ENCODE peak calls at places on chromosomes 1 and 21, in six cellular contexts. M, C, N, E, L and P are unnamed samples.

GRCh38 chr1:19804786-19805390 is 5.2 kb upstream of the TMCO4 start:
- DNase-seq in M (no peak), C (no peak), N (no peak), E (no peak), L (no peak), P (peak)

GRCh38 chr1:176073524-176074157 is 133.4 kb downstream of the COP1 start:
- DNase-seq in M (peak), C (peak), N (peak), E (peak), L (peak), P (peak)

GRCh38 chr21:27633631-27634030 is 666.7 kb upstream of the ADAMTS5 start:
- DNase-seq in M (no peak), C (no peak), N (no peak), E (no peak), L (no peak), P (no peak)

GRCh38 chr1:2231667-2232254 is 3.6 kb downstream of the SKI start:
- DNase-seq in M (no peak), C (peak), N (peak), E (peak), L (peak), P (no peak)

GRCh38 chr1:232613752-232614381 is 16.1 kb downstream of the SIPA1L2 start:
- DNase-seq in M (no peak), C (no peak), N (no peak), E (peak), L (no peak), P (no peak)

GRCh38 chr1:94049791-94050190 is 71.2 kb downstream of the ABCA4 start:
- DNase-seq in M (no peak), C (no peak), N (no peak), E (no peak), L (no peak), P (no peak)

GRCh38 chr1:156435551-156436318 is 64.8 kb downstream of the MEF2D start:
- DNase-seq in M (peak), C (no peak), N (no peak), E (no peak), L (no peak), P (no peak)

GRCh38 chr1:173329747-173330146 is 122.6 kb upstream of the TNFSF4 start:
- DNase-seq in M (no peak), C (no peak), N (no peak), E (no peak), L (no peak), P (no peak)

GRCh38 chr1:111032295-111032897 is 68.7 kb upstream of the LRIF1 start:
- DNase-seq in M (peak), C (peak), N (no peak), E (peak), L (peak), P (no peak)

GRCh38 chr1:246961939-246962373 is 30.2 kb upstream of the AHCTF1 start:
- DNase-seq in M (peak), C (no peak), N (no peak), E (no peak), L (no peak), P (no peak)

GRCh38 chr1:93805027-93805426 is 74.0 kb downstream of the DNTTIP2 start:
- DNase-seq in M (no peak), C (peak), N (no peak), E (peak), L (no peak), P (no peak)

GRCh38 chr1:198909973-198910372 is 271.1 kb downstream of the PTPRC start:
- DNase-seq in M (no peak), C (peak), N (no peak), E (no peak), L (no peak), P (no peak)

GRCh38 chr1:66360285-66360724 is 173.6 kb upstream of the SGIP1 start:
- DNase-seq in M (no peak), C (no peak), N (no peak), E (no peak), L (no peak), P (no peak)

GRCh38 chr1:14662116-14662515 is 63.6 kb downstream of the KAZN start:
- DNase-seq in M (no peak), C (no peak), N (no peak), E (no peak), L (no peak), P (no peak)

GRCh38 chr1:29482064-29482463 is 245.7 kb downstream of the PTPRU start:
- DNase-seq in M (no peak), C (no peak), N (no peak), E (no peak), L (no peak), P (no peak)

GRCh38 chr1:93490357-93490756 is 42.4 kb downstream of the FNBP1L start:
- DNase-seq in M (no peak), C (no peak), N (no peak), E (no peak), L (no peak), P (no peak)

GRCh38 chr1:216750031-216750627 is 26.9 kb upstream of the ESRRG start:
- DNase-seq in M (peak), C (peak), N (no peak), E (peak), L (peak), P (peak)

GRCh38 chr1:180925471-180926051 is 12.9 kb downstream of the KIAA1614 start:
- DNase-seq in M (no peak), C (no peak), N (no peak), E (no peak), L (no peak), P (no peak)

GRCh38 chr1:20150326-20150705 is 11.2 kb downstream of the PLA2G2F start:
- DNase-seq in M (no peak), C (no peak), N (no peak), E (no peak), L (no peak), P (no peak)

GRCh38 chr1:94539496-94539895 is 2.1 kb downstream of the F3 start:
- DNase-seq in M (no peak), C (peak), N (no peak), E (peak), L (peak), P (no peak)

GRCh38 chr1:231376101-231376500 is 38.0 kb downstream of the SPRTN start:
- DNase-seq in M (no peak), C (peak), N (no peak), E (peak), L (no peak), P (no peak)

GRCh38 chr1:35454175-35454574 is 103.0 kb downstream of the KIAA0319L start:
- DNase-seq in M (no peak), C (no peak), N (no peak), E (no peak), L (no peak), P (no peak)

GRCh38 chr1:225808136-225808535 is 1.8 kb upstream of the EPHX1 start:
- DNase-seq in M (no peak), C (no peak), N (no peak), E (no peak), L (no peak), P (no peak)

GRCh38 chr21:38669186-38669585 is 136.5 kb upstream of the ETS2 start:
- DNase-seq in M (peak), C (peak), N (no peak), E (peak), L (peak), P (no peak)

GRCh38 chr1:246032984-246033383 is 474.1 kb downstream of the SMYD3 start:
- DNase-seq in M (no peak), C (no peak), N (no peak), E (no peak), L (no peak), P (no peak)

GRCh38 chr1:3968851-3969250 is 68.8 kb upstream of the C1orf174 start:
- DNase-seq in M (no peak), C (no peak), N (no peak), E (no peak), L (no peak), P (no peak)

GRCh38 chr21:28325618-28326017 is 667.1 kb downstream of the LTN1 start:
- DNase-seq in M (no peak), C (no peak), N (no peak), E (peak), L (peak), P (no peak)

GRCh38 chr1:116153692-116154031 is 42.5 kb downstream of the MAB21L3 start:
- DNase-seq in M (no peak), C (no peak), N (no peak), E (no peak), L (no peak), P (no peak)

GRCh38 chr1:117783586-117784396 is 145.6 kb downstream of the GDAP2 start:
- DNase-seq in M (no peak), C (no peak), N (no peak), E (no peak), L (no peak), P (no peak)

GRCh38 chr1:50417487-50417886 is 5.8 kb downstream of the DMRTA2 start:
- DNase-seq in M (no peak), C (no peak), N (no peak), E (no peak), L (no peak), P (no peak)

GRCh38 chr1:176609556-176610408 is 146.8 kb downstream of the PAPPA2 start:
- DNase-seq in M (no peak), C (no peak), N (no peak), E (peak), L (peak), P (no peak)

GRCh38 chr1:29388170-29388569 is 151.8 kb downstream of the PTPRU start:
- DNase-seq in M (no peak), C (no peak), N (no peak), E (no peak), L (no peak), P (no peak)

GRCh38 chr1:172399369-172400072 is 21.0 kb upstream of the C1orf105 start:
- DNase-seq in M (peak), C (peak), N (peak), E (peak), L (peak), P (peak)

GRCh38 chr1:165057956-165058355 is 298.6 kb downstream of the LMX1A start:
- DNase-seq in M (no peak), C (no peak), N (no peak), E (peak), L (peak), P (no peak)

GRCh38 chr1:214050513-214051401 is 63.0 kb downstream of the PROX1 start:
- DNase-seq in M (no peak), C (no peak), N (no peak), E (no peak), L (no peak), P (no peak)

GRCh38 chr1:188489336-188490112 is 1660.8 kb downstream of the PLA2G4A start:
- DNase-seq in M (no peak), C (peak), N (no peak), E (peak), L (no peak), P (no peak)

GRCh38 chr1:168789501-168789900 is 60.5 kb upstream of the DPT start:
- DNase-seq in M (no peak), C (no peak), N (no peak), E (no peak), L (no peak), P (no peak)

GRCh38 chr1:168783831-168784230 is 54.8 kb upstream of the DPT start:
- DNase-seq in M (no peak), C (no peak), N (peak), E (peak), L (no peak), P (no peak)

GRCh38 chr1:168792142-168792541 is 63.1 kb upstream of the DPT start:
- DNase-seq in M (peak), C (no peak), N (no peak), E (no peak), L (no peak), P (no peak)

GRCh38 chr1:168786476-168787330 is 57.7 kb upstream of the DPT start:
- DNase-seq in M (no peak), C (no peak), N (no peak), E (no peak), L (no peak), P (no peak)

GRCh38 chr1:168788262-168788661 is 59.3 kb upstream of the DPT start:
- DNase-seq in M (no peak), C (no peak), N (no peak), E (no peak), L (no peak), P (no peak)
- TF ChIP-seq CTCF in M (no peak), C (no peak), N (no peak), E (no peak), L (no peak), P (no peak)

GRCh38 chr1:88228153-88228552 is 455.9 kb upstream of the PKN2 start:
- DNase-seq in M (no peak), C (no peak), N (no peak), E (no peak), L (no peak), P (no peak)
- TF ChIP-seq CTCF in M (no peak), C (no peak), N (no peak), E (peak), L (no peak), P (peak)

GRCh38 chr1:8358897-8359616 is 41.1 kb downstream of the SLC45A1 start:
- DNase-seq in M (no peak), C (no peak), N (no peak), E (no peak), L (no peak), P (no peak)
- TF ChIP-seq CTCF in M (no peak), C (no peak), N (no peak), E (no peak), L (no peak), P (no peak)

GRCh38 chr1:21937372-21938121 is 437 bp upstream of the HSPG2 start:
- DNase-seq in M (peak), C (peak), N (peak), E (peak), L (peak), P (no peak)

GRCh38 chr1:21935393-21935804 is 1.7 kb downstream of the HSPG2 start:
- DNase-seq in M (no peak), C (peak), N (no peak), E (peak), L (peak), P (no peak)

GRCh38 chr1:21937034-21937371 is at the start of gene HSPG2:
- DNase-seq in M (no peak), C (no peak), N (no peak), E (no peak), L (no peak), P (no peak)

GRCh38 chr1:21935891-21936365 is 1.2 kb downstream of the HSPG2 start:
- DNase-seq in M (no peak), C (no peak), N (no peak), E (peak), L (peak), P (no peak)

DNA sequence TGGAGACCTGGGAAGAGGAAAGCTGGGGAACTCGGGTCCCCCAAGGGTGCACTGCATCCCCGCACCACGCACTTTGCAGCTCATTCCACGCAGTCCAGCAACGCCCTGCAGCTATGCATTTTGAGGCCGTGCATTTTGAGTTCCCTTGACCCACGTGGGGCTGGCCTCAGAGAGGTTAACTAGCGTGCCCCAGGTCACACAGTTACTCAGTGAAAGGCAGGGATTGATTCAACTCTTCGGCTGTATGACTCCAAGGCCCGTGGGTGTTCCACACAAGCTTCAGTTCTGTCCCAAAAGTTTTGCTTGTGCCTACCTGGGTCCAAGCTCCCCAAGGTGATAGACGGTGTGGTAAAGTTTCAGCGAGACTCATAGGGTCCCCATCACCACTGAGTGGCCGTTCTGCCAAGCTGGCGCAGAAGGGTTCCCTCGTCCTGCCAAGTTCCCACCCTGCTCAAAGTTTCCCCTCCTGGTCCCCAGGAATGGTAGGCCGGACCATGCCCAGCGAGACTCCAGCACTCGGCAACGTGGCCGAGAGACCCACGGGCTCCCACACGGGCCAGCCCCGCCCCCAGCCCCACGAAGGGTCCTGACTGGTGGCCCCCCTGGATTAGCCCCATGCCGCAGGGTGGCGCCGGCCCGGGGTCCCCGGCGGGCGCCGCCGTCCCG is 611 bp downstream of the HSPG2 start:
- DNase-seq in M (no peak), C (no peak), N (peak), E (peak), L (no peak), P (no peak)
- TF ChIP-seq CTCF in M (no peak), C (no peak), N (no peak), E (no peak), L (no peak), P (no peak)

GRCh38 chr1:21244986-21245687 is 45.1 kb downstream of the ECE1 start:
- DNase-seq in M (no peak), C (no peak), N (no peak), E (no peak), L (no peak), P (no peak)
- TF ChIP-seq CTCF in M (no peak), C (peak), N (peak), E (peak), L (peak), P (peak)

GRCh38 chr1:99728494-99729235 is 37.8 kb downstream of the FRRS1 start:
- DNase-seq in M (no peak), C (peak), N (no peak), E (peak), L (peak), P (no peak)
- TF ChIP-seq CTCF in M (no peak), C (peak), N (no peak), E (peak), L (peak), P (peak)

DNA sequence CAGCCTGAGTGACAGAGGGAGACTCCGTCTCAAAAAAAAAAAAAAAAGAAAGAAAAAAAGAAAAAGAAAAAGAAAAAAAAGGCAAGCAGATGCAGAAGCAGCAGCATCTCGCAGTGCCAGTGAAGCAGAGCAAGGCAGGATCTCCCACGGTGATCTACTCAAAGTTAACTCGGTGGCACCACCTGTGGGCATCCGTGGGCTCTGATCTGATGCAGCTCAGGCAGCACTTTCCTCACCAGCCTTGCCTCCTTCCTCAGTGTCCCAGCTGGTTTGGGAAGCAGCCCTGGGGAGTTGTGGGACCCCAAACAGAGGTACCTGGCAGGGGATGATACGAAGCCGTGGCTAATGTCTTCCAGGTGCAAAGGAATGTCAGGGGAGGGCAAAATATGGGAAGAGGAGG is 104.3 kb upstream of the KRTAP19-8 start:
- DNase-seq in M (no peak), C (no peak), N (no peak), E (no peak), L (no peak), P (no peak)
- TF ChIP-seq CTCF in M (no peak), C (no peak), N (no peak), E (peak), L (peak), P (peak)

GRCh38 chr1:24909388-24909898 is 20.6 kb downstream of the RUNX3 start:
- DNase-seq in M (no peak), C (peak), N (no peak), E (peak), L (no peak), P (peak)
- TF ChIP-seq CTCF in M (peak), C (peak), N (no peak), E (peak), L (peak), P (peak)